ENCODE peak calls at places on chromosome 16, in nine cellular contexts. J is AG20443; Q is GM23338; C is NCI-H1417; X is skeletal muscle cell; G is activated T-cell treated with anti-CD3 and anti-CD28 coated beads, Interleukin-2, amount 50 U/mL, for 48 hours; T is CD8-positive, alpha-beta T cell; B is activated naive CD8-positive, alpha-beta T cell treated with anti-CD3 and anti-CD28 coated beads, Interleukin-2, amount 50 U/mL, for 24 hours; V is NCI-H1105 treated with DMSO at 0.1 percent for 48 hours. L is an unnamed sample.

GRCh38 chr16:8655184-8655717 is 19.2 kb upstream of the ABAT start:
- DNase-seq in J (peak; percentile 32), Q (peak; percentile 84), C (no peak), X (no peak), G (peak; percentile 70), T (no peak), B (peak; percentile 44), V (no peak), L (peak; percentile 36)

GRCh38 chr16:48105976-48106375 is 49.8 kb downstream of the ABCC12 start:
- DNase-seq in J (no peak), Q (no peak), C (no peak), X (no peak), G (no peak), T (no peak), B (no peak), V (no peak), L (no peak)

GRCh38 chr16:72122308-72122707 is 28.7 kb downstream of the DHX38 start:
- DNase-seq in J (no peak), Q (no peak), C (no peak), X (no peak), G (no peak), T (no peak), B (no peak), V (no peak), L (no peak)

GRCh38 chr16:275786-276232 is at the start of gene RGS11:
- DNase-seq in J (peak; percentile 75), Q (no peak), C (no peak), X (no peak), G (no peak), T (no peak), B (no peak), V (no peak), L (no peak)

GRCh38 chr16:11742041-11742535 is 569 bp downstream of the TXNDC11 start:
- DNase-seq in J (no peak), Q (no peak), C (no peak), X (no peak), G (no peak), T (peak; percentile 48), B (peak; percentile 56), V (no peak), L (no peak)

GRCh38 chr16:70454221-70455034 is at the start of gene FCSK:
- DNase-seq in J (peak; percentile 84), Q (peak; percentile 93), C (peak; percentile 92), X (no peak), G (peak; percentile 84), T (peak; percentile 70), B (peak; percentile 70), V (peak; percentile 69), L (peak; percentile 38)

GRCh38 chr16:75789237-75789636 is 62.9 kb upstream of the CPHXL start:
- DNase-seq in J (peak; percentile 61), Q (peak; percentile 74), C (peak; percentile 21), X (peak; percentile 3), G (no peak), T (no peak), B (no peak), V (peak; percentile 12), L (peak; percentile 48)

GRCh38 chr16:56869513-56870270 is 4.7 kb downstream of the SLC12A3 start:
- DNase-seq in J (no peak), Q (peak; percentile 75), C (no peak), X (no peak), G (peak; percentile 60), T (no peak), B (peak; percentile 60), V (no peak), L (peak; percentile 59)

GRCh38 chr16:12283596-12283995 is 307.1 kb downstream of the SNX29 start:
- DNase-seq in J (no peak), Q (no peak), C (no peak), X (no peak), G (no peak), T (no peak), B (no peak), V (no peak), L (no peak)

GRCh38 chr16:85357924-85358505 is 245.7 kb upstream of the CIBAR2 start:
- DNase-seq in J (no peak), Q (no peak), C (no peak), X (no peak), G (no peak), T (no peak), B (no peak), V (no peak), L (no peak)

L was measured in H4.